ENCODE peak calls at places on chromosomes 13 and 19, in six cellular contexts. Z is T-helper 17 cell; X is activated T-cell treated with anti-CD3 and anti-CD28 coated beads, Interleukin-2, amount 50 U/mL, for 4 hours; U is HCT116; I is lower lobe of right lung; T is K562. K is an unnamed sample.

GRCh38 chr13:73924607-73925006 is 209.6 kb downstream of the KLF12 start:
- ATAC-seq in Z (no peak), U (no peak), X (peak), T (no peak), I (peak), K (no peak)

GRCh38 chr13:40315416-40316064 is 350.9 kb downstream of the FOXO1 start:
- ATAC-seq in I (peak), Z (peak), T (no peak), X (peak), U (no peak), K (peak)

GRCh38 chr13:65505941-65506340 is 1724.2 kb downstream of the PCDH9 start:
- ATAC-seq in T (no peak), Z (no peak), X (no peak), I (no peak), U (no peak), K (no peak)

GRCh38 chr13:35472308-35473008 is 4.0 kb downstream of the MAB21L1 start:
- ATAC-seq in T (no peak), X (no peak), U (no peak), I (no peak), Z (no peak), K (no peak)

GRCh38 chr19:964761-965694 is 19.1 kb upstream of the WDR18 start:
- ATAC-seq in I (no peak), T (no peak), Z (no peak), X (no peak), U (peak), K (no peak)

GRCh38 chr19:41449865-41450178 is 6.9 kb downstream of the ERICH4 start:
- ATAC-seq in T (no peak), U (peak), X (no peak), Z (peak), I (no peak), K (peak)

GRCh38 chr19:33673258-33673875 is 51.6 kb downstream of the CHST8 start:
- ATAC-seq in T (no peak), U (no peak), X (no peak), I (no peak), Z (no peak), K (no peak)

GRCh38 chr19:36771275-36772231 is 1.1 kb downstream of the ZNF850 start:
- ATAC-seq in T (peak), I (peak), X (no peak), U (no peak), Z (no peak), K (no peak)

GRCh38 chr19:10881403-10882107 is 10.2 kb downstream of the CARM1 start:
- ATAC-seq in Z (no peak), X (no peak), T (peak), U (no peak), I (no peak), K (no peak)

GRCh38 chr13:110338441-110339101 is 31.5 kb downstream of the COL4A2 start:
- ATAC-seq in U (no peak), Z (no peak), I (no peak), T (no peak), X (no peak), K (no peak)

GRCh38 chr19:10617409-10618121 is 7.8 kb upstream of the SLC44A2 start:
- ATAC-seq in U (peak), Z (no peak), X (no peak), T (peak), I (peak), K (peak)

GRCh38 chr13:109331898-109332297 is 454.5 kb downstream of the IRS2 start:
- ATAC-seq in Z (no peak), T (no peak), U (no peak), I (no peak), X (no peak), K (no peak)

GRCh38 chr19:47004012-47004465 is 15.6 kb upstream of the NPAS1 start:
- ATAC-seq in I (no peak), T (peak), X (no peak), U (no peak), Z (no peak), K (no peak)

GRCh38 chr13:23701191-23701590 is 131.0 kb downstream of the TNFRSF19 start:
- ATAC-seq in X (no peak), I (no peak), T (no peak), U (no peak), Z (no peak), K (no peak)

GRCh38 chr19:10000171-10000826 is 10.0 kb downstream of the COL5A3 start:
- ATAC-seq in I (peak), U (peak), T (peak), X (peak), Z (peak), K (no peak)

K was measured in esophagus mucosa.